ENCODE peak calls at places on chromosomes 5 and 9, in six cellular contexts. S, P, T, C, L and Q are unnamed samples. For H3K4me1, the result is how much of the 10 kb centered on the place peaks cover.

GRCh38 chr5:166441-167372 is 24.6 kb upstream of the LRRC14B start:
- DNase-seq in P (peak), T (peak), C (no peak), S (no peak), L (no peak), Q (peak)

GRCh38 chr5:111134080-111134479 is 41.9 kb downstream of the WDR36 start:
- DNase-seq in L (no peak), S (no peak), P (no peak), C (no peak), T (no peak), Q (no peak)

GRCh38 chr9:123457586-123457985 is 101.6 kb downstream of the CRB2 start:
- DNase-seq in P (peak), T (peak), S (no peak), L (no peak), C (no peak), Q (peak)

GRCh38 chr5:170067152-170067551 is 38.5 kb upstream of the FOXI1 start:
- DNase-seq in S (no peak), L (no peak), P (no peak), C (no peak), T (no peak), Q (peak)

GRCh38 chr9:4714266-4715016 is 26.6 kb downstream of the AK3 start:
- DNase-seq in P (no peak), T (no peak), S (no peak), L (no peak), C (no peak), Q (no peak)

GRCh38 chr9:135220601-135221575 is 133.4 kb downstream of the OLFM1 start:
- DNase-seq in C (peak), T (peak), P (peak), L (no peak), S (no peak), Q (peak)

GRCh38 chr9:20508242-20508641 is 114.1 kb downstream of the MLLT3 start:
- DNase-seq in L (no peak), C (no peak), T (no peak), P (no peak), S (no peak), Q (no peak)

GRCh38 chr5:66306105-66306843 is 162.2 kb downstream of the SREK1 start:
- DNase-seq in P (no peak), L (peak), S (peak), T (peak), C (no peak), Q (peak)

GRCh38 chr5:73940026-73940425 is 314.0 kb downstream of the ARHGEF28 start:
- DNase-seq in L (no peak), T (no peak), C (no peak), P (no peak), S (no peak), Q (no peak)

GRCh38 chr9:114621975-114622609 is 11.0 kb downstream of the TMEM268 start:
- DNase-seq in T (peak), S (peak), L (no peak), P (no peak), C (no peak), Q (no peak)

GRCh38 chr5:98031496-98031895 is 742.0 kb upstream of the RGMB start:
- DNase-seq in P (no peak), S (peak), L (no peak), C (no peak), T (no peak), Q (no peak)

GRCh38 chr5:143350341-143350740 is 53.1 kb downstream of the NR3C1 start:
- DNase-seq in P (no peak), L (no peak), C (no peak), T (no peak), S (no peak), Q (no peak)

GRCh38 chr9:18472915-18473314 is 1.0 kb upstream of the ADAMTSL1 start:
- DNase-seq in L (no peak), C (no peak), S (no peak), T (peak), P (no peak), Q (no peak)

GRCh38 chr9:98229090-98229395 is 26.4 kb downstream of the TBC1D2 start:
- DNase-seq in L (no peak), P (no peak), T (no peak), C (no peak), S (no peak), Q (no peak)

GRCh38 chr5:116276952-116277351 is 192.1 kb downstream of the COMMD10 start:
- DNase-seq in T (no peak), L (no peak), P (no peak), S (no peak), C (no peak), Q (no peak)

GRCh38 chr5:15334551-15335302 is 165.3 kb upstream of the FBXL7 start:
- DNase-seq in P (no peak), T (no peak), L (no peak), C (no peak), S (no peak), Q (no peak)

GRCh38 chr5:169581580-169582227 is 1.9 kb upstream of the SPDL1 start:
- DNase-seq in S (peak), P (no peak), C (no peak), T (no peak), L (peak), Q (peak)

DNA sequence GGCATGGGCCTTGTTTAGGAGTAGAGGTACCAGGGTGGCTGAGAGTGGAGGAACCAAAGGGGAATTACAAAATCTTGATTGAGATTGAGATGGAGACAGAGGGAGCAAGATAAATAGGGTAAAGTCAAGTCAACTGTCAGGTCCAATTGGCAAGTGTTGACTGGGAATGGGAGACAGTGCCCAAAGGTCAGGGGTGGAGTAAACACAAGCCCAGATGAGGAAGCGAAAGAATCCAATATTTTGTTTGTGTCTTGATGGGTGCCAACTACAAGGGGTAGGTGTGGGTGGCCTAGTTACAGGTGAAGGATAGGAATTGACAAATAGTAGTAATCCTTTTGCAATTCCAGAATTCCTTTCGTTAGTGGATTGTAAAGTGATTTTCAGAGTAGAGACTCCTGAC is 75.1 kb upstream of the AGXT2 start:
- DNase-seq in P (no peak), T (no peak), S (no peak), C (no peak), L (no peak), Q (no peak)
- H3K4me3 ChIP-seq in P (no peak), T (no peak), S (no peak), C (no peak), L (no peak), Q (no peak)

DNA sequence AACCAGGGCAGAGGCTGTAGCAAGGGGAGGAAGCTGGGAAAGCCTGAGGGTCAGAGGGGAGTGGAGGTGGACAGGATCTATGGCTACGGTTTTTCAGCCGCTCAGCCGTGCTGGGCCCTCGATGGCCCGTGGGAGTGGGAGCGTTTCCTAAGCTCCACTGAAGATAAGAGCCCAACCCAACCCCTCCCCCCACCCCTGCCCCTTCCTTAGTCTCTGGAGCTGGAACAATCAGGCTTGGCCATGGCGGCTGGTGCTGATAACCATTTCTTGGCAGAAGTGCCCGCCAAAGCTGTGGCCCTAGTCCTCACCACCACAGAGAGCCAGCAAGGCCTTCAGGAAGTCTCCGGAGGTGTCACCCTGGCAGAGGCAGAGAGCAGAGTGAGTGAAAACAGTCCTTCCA is 20.3 kb upstream of the TNIP1 start:
- DNase-seq in S (no peak), L (no peak), C (no peak), T (no peak), P (no peak), Q (no peak)
- H3K4me1 ChIP-seq in S (under half), L (under half), C (under half), T (under half), P (half or more), Q (under half)

GRCh38 chr5:61746836-61747575 is 414.9 kb downstream of the ZSWIM6 start:
- DNase-seq in L (no peak), T (no peak), S (no peak), P (no peak), C (no peak), Q (no peak)

GRCh38 chr5:61748651-61749050 is 416.6 kb downstream of the ZSWIM6 start:
- DNase-seq in T (no peak), C (no peak), P (no peak), S (no peak), L (no peak), Q (no peak)

DNA sequence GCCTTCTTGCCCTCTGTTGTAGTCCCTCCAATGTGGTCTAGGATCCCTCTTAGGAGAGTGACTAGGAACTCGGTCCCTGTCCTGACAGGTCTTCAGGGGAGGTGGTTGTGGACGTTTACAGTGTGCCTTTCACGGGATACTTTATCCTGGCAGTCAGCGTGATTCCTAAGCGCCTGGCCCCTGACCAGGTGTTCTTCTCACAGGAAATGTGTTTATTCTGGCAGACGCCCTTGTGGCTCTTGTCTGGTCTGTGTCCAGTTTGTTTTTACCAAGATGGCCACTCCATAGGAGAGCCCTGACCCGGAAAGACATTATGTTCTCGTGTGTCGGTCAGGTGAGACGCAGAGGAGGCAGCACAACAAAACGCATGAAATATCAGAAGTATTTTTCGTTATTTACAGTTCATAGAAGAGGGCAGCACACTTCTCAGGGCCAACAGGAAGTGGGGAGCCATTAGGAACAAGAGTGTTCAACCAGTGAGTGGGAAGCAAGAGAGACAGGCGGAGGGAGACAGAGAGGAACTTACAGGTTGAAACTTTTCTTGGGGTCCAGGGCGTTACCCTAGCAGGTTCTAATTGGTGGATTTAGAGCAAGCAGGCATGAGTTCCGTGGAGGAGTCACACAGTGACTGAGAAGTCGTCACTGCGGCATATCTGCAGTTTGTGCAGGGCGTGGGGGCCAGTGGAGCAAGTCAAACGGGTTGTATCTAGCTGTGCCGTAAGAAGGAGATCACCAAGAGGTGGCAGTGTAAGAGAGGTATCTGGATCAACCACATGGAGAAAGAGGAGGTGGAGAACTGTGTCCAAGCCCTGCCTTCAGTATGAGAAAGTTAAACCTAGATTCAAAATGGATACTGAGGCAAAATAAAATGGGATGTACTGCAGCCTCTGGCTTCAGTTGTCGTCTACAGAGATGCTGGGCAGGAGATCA is 412.9 kb downstream of the ZSWIM6 start:
- DNase-seq in C (no peak), T (no peak), S (peak), L (peak), P (no peak), Q (no peak)
- TF ChIP-seq CTCF in C (no peak), T (no peak), S (peak), L (no peak), P (no peak), Q (no peak)

GRCh38 chr9:93287189-93287552 is 103.2 kb downstream of the WNK2 start:
- DNase-seq in P (no peak), S (no peak), L (no peak), T (no peak), C (no peak), Q (no peak)

GRCh38 chr9:93288341-93288740 is 104.4 kb downstream of the WNK2 start:
- DNase-seq in T (no peak), P (peak), L (no peak), S (no peak), C (no peak), Q (no peak)

GRCh38 chr9:93290495-93291434 is 106.8 kb downstream of the WNK2 start:
- DNase-seq in L (no peak), T (peak), P (peak), C (no peak), S (no peak), Q (no peak)

GRCh38 chr9:93287593-93287992 is 103.7 kb downstream of the WNK2 start:
- DNase-seq in L (no peak), C (no peak), T (no peak), P (no peak), S (no peak), Q (no peak)

DNA sequence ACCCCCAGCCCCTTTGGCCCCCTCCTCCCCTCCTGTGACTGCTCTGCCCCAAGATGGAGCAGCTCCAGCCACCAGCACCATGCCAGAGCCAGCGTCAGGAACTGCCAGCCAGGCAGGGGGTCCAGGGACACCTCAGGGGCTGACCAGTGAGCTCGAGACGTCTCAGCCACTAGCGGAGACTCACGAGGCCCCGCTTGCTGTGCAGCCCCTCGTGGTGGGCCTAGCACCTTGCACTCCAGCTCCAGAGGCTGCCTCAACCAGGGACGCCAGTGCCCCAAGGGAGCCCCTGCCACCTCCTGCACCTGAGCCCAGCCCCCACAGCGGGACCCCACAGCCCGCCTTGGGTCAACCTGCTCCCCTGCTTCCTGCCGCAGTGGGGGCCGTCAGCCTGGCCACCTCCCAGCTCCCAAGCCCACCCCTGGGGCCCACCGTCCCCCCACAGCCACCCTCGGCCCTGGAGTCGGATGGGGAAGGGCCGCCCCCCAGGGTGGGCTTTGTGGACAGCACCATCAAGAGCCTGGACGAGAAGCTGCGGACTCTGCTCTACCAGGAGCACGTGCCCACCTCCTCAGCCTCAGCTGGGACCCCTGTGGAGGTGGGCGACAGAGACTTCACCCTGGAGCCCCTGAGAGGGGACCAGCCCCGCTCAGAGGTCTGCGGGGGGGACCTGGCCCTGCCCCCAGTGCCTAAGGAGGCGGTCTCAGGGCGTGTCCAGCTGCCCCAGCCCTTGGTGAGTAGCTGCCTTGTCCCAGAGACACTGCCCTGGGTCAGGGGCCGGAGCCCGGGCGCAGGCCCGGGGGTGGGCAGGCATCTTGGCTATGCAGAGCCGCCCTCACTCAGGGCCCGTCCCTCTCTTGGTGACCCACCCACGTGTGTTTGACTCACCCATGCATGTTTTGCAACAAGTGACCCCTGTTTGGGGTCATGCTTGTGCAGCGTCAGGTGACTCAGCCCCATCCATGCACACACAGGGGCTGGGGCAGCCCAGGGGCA is 105.2 kb downstream of the WNK2 start:
- DNase-seq in P (peak), L (peak), T (peak), S (peak), C (no peak), Q (no peak)
- H3K4me3 ChIP-seq in P (no peak), L (no peak), T (no peak), S (no peak), C (no peak), Q (no peak)

GRCh38 chr9:38362912-38363588 is 29.5 kb upstream of the ALDH1B1 start:
- DNase-seq in P (no peak), T (peak), C (no peak), L (peak), S (peak), Q (no peak)

GRCh38 chr9:38359689-38360385 is 32.7 kb upstream of the ALDH1B1 start:
- DNase-seq in S (no peak), L (no peak), C (no peak), T (no peak), P (no peak), Q (peak)

GRCh38 chr9:38363589-38363925 is 28.9 kb upstream of the ALDH1B1 start:
- DNase-seq in C (no peak), P (no peak), S (no peak), T (no peak), L (no peak), Q (no peak)

GRCh38 chr9:38359297-38359653 is 33.2 kb upstream of the ALDH1B1 start:
- DNase-seq in P (no peak), L (no peak), C (no peak), S (no peak), T (no peak), Q (peak)

GRCh38 chr9:38360880-38361836 is 31.3 kb upstream of the ALDH1B1 start:
- DNase-seq in S (no peak), C (no peak), P (no peak), T (peak), L (no peak), Q (peak)
- H3K4me1 ChIP-seq in S (under half), C (under half), P (under half), T (under half), L (under half), Q (under half)

GRCh38 chr9:3001311-3001710 is 157.4 kb upstream of the PUM3 start:
- DNase-seq in T (no peak), P (no peak), L (no peak), C (no peak), S (no peak), Q (no peak)
- TF ChIP-seq CTCF in T (no peak), P (no peak), L (no peak), C (no peak), S (no peak), Q (no peak)